ENCODE peak calls at places on chromosome 16, in seven cellular contexts. X, M, B, K, C, H and E are unnamed samples.

GRCh38 chr16:53789159-53789558 is 85.2 kb downstream of the FTO start:
- DNase-seq in K (peak), B (peak), M (no peak), H (peak), C (no peak), X (no peak), E (no peak)

GRCh38 chr16:10314811-10315210 is 71.0 kb upstream of the ATF7IP2 start:
- DNase-seq in B (peak), H (no peak), C (no peak), M (no peak), X (peak), K (peak), E (no peak)

GRCh38 chr16:50271148-50272041 is 5.0 kb downstream of the ADCY7 start:
- DNase-seq in H (no peak), X (no peak), K (no peak), B (no peak), M (no peak), C (no peak), E (no peak)

GRCh38 chr16:51427081-51427480 is 276.0 kb upstream of the SALL1 start:
- DNase-seq in K (no peak), H (no peak), M (no peak), C (no peak), B (no peak), X (no peak), E (no peak)

GRCh38 chr16:19882186-19882585 is 2.5 kb downstream of the GPRC5B start:
- DNase-seq in H (no peak), X (no peak), C (no peak), M (no peak), K (no peak), B (no peak), E (no peak)

GRCh38 chr16:79658301-79659001 is 57.9 kb upstream of the MAF start:
- DNase-seq in M (no peak), K (peak), X (peak), C (no peak), B (peak), H (no peak), E (no peak)

GRCh38 chr16:52090080-52090479 is 456.9 kb downstream of the TOX3 start:
- DNase-seq in H (no peak), C (no peak), K (no peak), M (no peak), B (no peak), X (no peak), E (no peak)

GRCh38 chr16:50151744-50152143 is 1.4 kb upstream of the TENT4B start:
- DNase-seq in B (no peak), K (no peak), M (no peak), X (no peak), H (no peak), C (no peak), E (no peak)

GRCh38 chr16:20871258-20871657 is 28.9 kb downstream of the DCUN1D3 start:
- DNase-seq in M (no peak), X (no peak), B (no peak), H (no peak), C (no peak), K (no peak), E (no peak)

GRCh38 chr16:68776821-68777485 is 39.9 kb downstream of the CDH1 start:
- DNase-seq in H (no peak), M (peak), B (no peak), K (no peak), X (no peak), C (no peak), E (no peak)

GRCh38 chr16:11349599-11350276 is 4.5 kb downstream of the RMI2 start:
- DNase-seq in C (no peak), M (no peak), H (peak), K (peak), B (peak), X (no peak), E (no peak)

GRCh38 chr16:11706180-11706742 is 36.4 kb downstream of the TXNDC11 start:
- DNase-seq in K (no peak), H (no peak), M (no peak), C (no peak), B (peak), X (no peak), E (no peak)

GRCh38 chr16:48125888-48126287 is 29.9 kb downstream of the ABCC12 start:
- DNase-seq in K (no peak), H (no peak), M (no peak), C (no peak), B (no peak), X (no peak), E (no peak)

GRCh38 chr16:57801098-57801855 is 1.0 kb downstream of the KIFC3 start:
- DNase-seq in M (no peak), H (no peak), B (peak), X (peak), C (no peak), K (peak), E (no peak)

GRCh38 chr16:88706288-88706964 is at the start of the genes CTU2 and RNF166:
- DNase-seq in B (peak), X (peak), M (peak), C (peak), H (peak), K (peak), E (peak)